ENCODE peak calls at places on chromosome 20, in six cellular contexts. T is transverse colon, P is IMR-90, Z is sigmoid colon, H is adrenal gland, D is right lobe of liver. J is an unnamed sample.

GRCh38 chr20:32842688-32843524 is 15.8 kb upstream of the EFCAB8 start:
- DNase-seq in T (no peak), H (no peak), P (no peak), Z (no peak), D (no peak), J (no peak)

GRCh38 chr20:32439132-32439829 is 81.2 kb downstream of the ASXL1 start:
- DNase-seq in T (peak; percentile 5), D (no peak), P (peak; percentile 92), H (no peak), Z (peak; percentile 44), J (peak; percentile 14)

GRCh38 chr20:15447549-15447948 is 1110.1 kb upstream of the FLRT3 start:
- DNase-seq in Z (no peak), P (no peak), D (no peak), H (no peak), T (no peak), J (no peak)

GRCh38 chr20:25281541-25281991 is 33.7 kb downstream of the PYGB start:
- DNase-seq in Z (peak; percentile 60), D (peak; percentile 18), H (peak; percentile 4), P (no peak), T (peak; percentile 78), J (no peak)

GRCh38 chr20:46673394-46674252 is 15.6 kb downstream of the TP53RK start:
- DNase-seq in P (no peak), Z (no peak), H (no peak), D (no peak), T (no peak), J (no peak)

GRCh38 chr20:29878281-29878741 is 1379.2 kb upstream of the DEFB115 start:
- DNase-seq in P (no peak), Z (peak; percentile 73), H (no peak), T (peak; percentile 9), D (peak; percentile 22), J (peak; percentile 69)

GRCh38 chr20:10863337-10864060 is 189.7 kb upstream of the JAG1 start:
- DNase-seq in H (peak; percentile 56), D (no peak), Z (no peak), P (peak; percentile 90), T (no peak), J (no peak)

GRCh38 chr20:54257090-54257816 is 49.4 kb downstream of the PFDN4 start:
- DNase-seq in T (no peak), Z (no peak), P (peak; percentile 96), D (no peak), H (peak; percentile 46), J (no peak)

GRCh38 chr20:57188056-57188455 is 78.4 kb downstream of the BMP7 start:
- DNase-seq in D (no peak), H (no peak), P (no peak), Z (no peak), T (no peak), J (no peak)

GRCh38 chr20:24955045-24955444 is 6.0 kb downstream of the CST7 start:
- DNase-seq in Z (peak; percentile 48), T (no peak), D (no peak), P (no peak), H (no peak), J (no peak)

GRCh38 chr20:878511-879307 is 37.4 kb downstream of the ANGPT4 start:
- DNase-seq in H (no peak), D (no peak), Z (no peak), P (peak; percentile 20), T (no peak), J (peak; percentile 26)

GRCh38 chr20:48999890-49000870 is 45.9 kb upstream of the CSE1L start:
- DNase-seq in T (no peak), D (no peak), P (no peak), Z (no peak), H (no peak), J (no peak)

GRCh38 chr20:24985802-24986201 is 6.7 kb downstream of the APMAP start:
- DNase-seq in P (no peak), H (no peak), D (no peak), Z (peak; percentile 50), T (peak; percentile 34), J (no peak)

GRCh38 chr20:8757146-8757545 is 311.7 kb upstream of the PLCB4 start:
- DNase-seq in D (no peak), Z (no peak), T (no peak), H (no peak), P (peak; percentile 85), J (no peak)

GRCh38 chr20:47346172-47346571 is 10.3 kb downstream of the ZMYND8 start:
- DNase-seq in D (peak; percentile 10), H (no peak), Z (no peak), P (no peak), T (no peak), J (no peak)

GRCh38 chr20:23260181-23260840 is 90.3 kb upstream of the NXT1 start:
- DNase-seq in T (no peak), P (no peak), H (no peak), D (no peak), Z (no peak), J (no peak)

GRCh38 chr20:24048014-24048611 is 59.5 kb upstream of the GGTLC1 start:
- DNase-seq in T (no peak), H (no peak), D (no peak), P (no peak), Z (no peak), J (no peak)

GRCh38 chr20:24778585-24779031 is 170.5 kb upstream of the CST7 start:
- DNase-seq in H (no peak), Z (peak; percentile 61), P (no peak), D (no peak), T (peak; percentile 19), J (no peak)

GRCh38 chr20:47669927-47670890 is 115.1 kb downstream of the SULF2 start:
- DNase-seq in T (no peak), Z (no peak), H (no peak), P (no peak), D (no peak), J (no peak)

GRCh38 chr20:9594284-9594875 is 80.0 kb downstream of the LAMP5 start:
- DNase-seq in D (no peak), Z (no peak), T (no peak), H (no peak), P (no peak), J (no peak)

GRCh38 chr20:19683168-19683567 is 74.9 kb upstream of the RIN2 start:
- DNase-seq in P (no peak), Z (no peak), D (no peak), T (no peak), H (no peak), J (no peak)

GRCh38 chr20:13422637-13423036 is 201.6 kb downstream of the ISM1 start:
- DNase-seq in P (peak; percentile 11), H (no peak), T (no peak), Z (no peak), D (no peak), J (no peak)

GRCh38 chr20:56516631-56517030 is 7.9 kb upstream of the FAM209A start:
- DNase-seq in H (no peak), Z (no peak), T (no peak), D (no peak), P (no peak), J (no peak)

GRCh38 chr20:4763776-4764525 is 42.2 kb downstream of the PRND start:
- DNase-seq in Z (no peak), H (no peak), T (no peak), D (no peak), P (no peak), J (no peak)
- TF ChIP-seq POLR2A in Z (no peak), H (no peak), T (no peak), D (no peak), P (no peak), J (no peak)

GRCh38 chr20:62624719-62625455 is 17.4 kb upstream of the SLCO4A1 start:
- DNase-seq in H (no peak), D (no peak), T (no peak), Z (no peak), P (no peak), J (peak; percentile 68)
- H3K4me3 ChIP-seq in H (no peak overlapping the region), D (no peak overlapping the region), T (peak overlapping the region; percentile 20), Z (no peak overlapping the region), P (no peak overlapping the region), J (no peak overlapping the region)

GRCh38 chr20:50329981-50330503 is 139.4 kb downstream of the CEBPB start:
- DNase-seq in T (no peak), D (no peak), P (no peak), H (peak; percentile 1), Z (peak; percentile 33), J (no peak)
- H3K9me3 ChIP-seq in T (no peaks in the 10 kb centered on the region), D (no peaks in the 10 kb centered on the region), P (no peaks in the 10 kb centered on the region), H (no peaks in the 10 kb centered on the region), Z (no peaks in the 10 kb centered on the region), J (no peaks in the 10 kb centered on the region)

GRCh38 chr20:5116875-5117274 is 2.9 kb downstream of the PCNA start:
- DNase-seq in Z (no peak), D (no peak), T (no peak), H (no peak), P (no peak), J (no peak)

GRCh38 chr20:5118220-5119142 is 1.3 kb downstream of the PCNA start:
- DNase-seq in H (no peak), D (no peak), P (no peak), Z (no peak), T (no peak), J (no peak)

GRCh38 chr20:5120189-5120484 is 379 bp upstream of the PCNA start:
- DNase-seq in P (no peak), Z (no peak), H (no peak), T (no peak), D (no peak), J (no peak)

GRCh38 chr20:5119143-5119434 is 669 bp downstream of the PCNA start:
- DNase-seq in D (no peak), H (no peak), Z (no peak), T (no peak), P (no peak), J (no peak)

DNA sequence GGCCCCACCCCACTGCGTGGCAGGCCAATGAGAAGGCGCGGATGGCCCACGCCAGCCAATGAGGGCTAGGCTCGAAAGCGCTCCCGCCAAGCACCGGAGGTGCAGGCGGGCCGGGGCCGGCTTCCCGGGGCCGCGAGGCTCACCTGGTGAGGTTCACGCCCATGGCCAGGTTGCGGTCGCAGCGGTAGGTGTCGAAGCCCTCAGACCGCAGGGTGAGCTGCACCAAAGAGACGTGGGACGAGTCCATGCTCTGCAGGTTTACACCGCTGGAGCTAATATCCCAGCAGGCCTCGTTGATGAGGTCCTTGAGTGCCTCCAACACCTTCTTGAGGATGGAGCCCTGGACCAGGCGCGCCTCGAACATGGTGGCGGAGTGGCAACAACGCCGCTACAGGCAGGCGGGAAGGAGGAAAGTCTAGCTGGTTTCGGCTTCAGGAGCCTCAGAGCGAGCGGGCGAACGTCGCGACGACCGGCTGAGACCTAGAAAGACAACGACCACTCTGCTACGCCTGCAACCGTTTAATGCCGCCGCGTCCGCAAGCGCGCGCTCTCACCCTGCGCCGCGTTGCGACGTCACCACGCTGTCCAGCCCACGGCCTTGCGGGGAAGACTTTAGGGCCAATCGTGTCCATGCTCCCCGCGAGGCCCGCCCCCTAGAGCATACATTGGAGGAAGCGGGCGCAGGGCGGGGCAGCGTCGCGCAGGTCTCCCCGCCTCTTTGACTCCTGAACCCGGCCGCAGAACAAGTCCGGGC is at the start of gene PCNA:
- DNase-seq in H (peak; percentile 98), T (peak; percentile 98), D (peak; percentile 97), P (peak; percentile 96), Z (peak; percentile 99), J (peak; percentile 99)
- TF ChIP-seq POLR2A in H (peak; percentile 96), T (peak; percentile 89), D (peak; percentile 93), P (peak; percentile 95), Z (peak; percentile 86), J (peak; percentile 79)

J was measured in testis.